ENCODE peak calls at places on chromosome 16, in six cellular contexts. C is HFF-Myc, D is left lung, H is RWPE1, Z is neural crest cell, P is stomach. F is an unnamed sample.

GRCh38 chr16:84245933-84246678 is 6.3 kb upstream of the KCNG4 start:
- DNase-seq in C (no peak), D (no peak), H (no peak), Z (no peak), P (no peak), F (no peak)

GRCh38 chr16:88541109-88541508 is 29.1 kb upstream of the ZC3H18 start:
- DNase-seq in C (no peak), D (peak), H (no peak), Z (no peak), P (no peak), F (no peak)

GRCh38 chr16:83105279-83106077 is 478.7 kb downstream of the CDH13 start:
- DNase-seq in C (no peak), D (no peak), H (no peak), Z (no peak), P (no peak), F (no peak)

GRCh38 chr16:67210069-67210937 is 11.4 kb downstream of the ELMO3 start:
- DNase-seq in C (no peak), D (peak), H (no peak), Z (no peak), P (no peak), F (no peak)

GRCh38 chr16:90040152-90041023 is 21.1 kb upstream of the DBNDD1 start:
- DNase-seq in C (no peak), D (peak), H (no peak), Z (no peak), P (no peak), F (no peak)

GRCh38 chr16:69485816-69486215 is 61.4 kb downstream of the CYB5B start:
- DNase-seq in C (no peak), D (no peak), H (no peak), Z (no peak), P (no peak), F (no peak)

GRCh38 chr16:3963203-3963602 is 82.7 kb upstream of the CREBBP start:
- DNase-seq in C (no peak), D (no peak), H (no peak), Z (no peak), P (no peak), F (no peak)

GRCh38 chr16:78034530-78034929 is 12.2 kb downstream of the CLEC3A start:
- DNase-seq in C (no peak), D (no peak), H (no peak), Z (no peak), P (no peak), F (no peak)

GRCh38 chr16:67910162-67910561 is 17.1 kb downstream of the PSKH1 start:
- DNase-seq in C (peak), D (no peak), H (no peak), Z (no peak), P (no peak), F (no peak)

GRCh38 chr16:29030086-29030840 is 45.4 kb downstream of the LAT start:
- DNase-seq in C (no peak), D (no peak), H (no peak), Z (no peak), P (no peak), F (no peak)

GRCh38 chr16:54446639-54447038 is 160.1 kb upstream of the IRX3 start:
- DNase-seq in C (no peak), D (no peak), H (peak), Z (no peak), P (no peak), F (no peak)

GRCh38 chr16:14401839-14402115 is 228.3 kb downstream of the PARN start:
- DNase-seq in C (no peak), D (peak), H (no peak), Z (no peak), P (no peak), F (no peak)

GRCh38 chr16:22788190-22788530 is 25.8 kb upstream of the HS3ST2 start:
- DNase-seq in C (no peak), D (no peak), H (no peak), Z (no peak), P (no peak), F (no peak)

GRCh38 chr16:772959-773358 is 12.4 kb downstream of the MSLN start:
- DNase-seq in C (no peak), D (no peak), H (no peak), Z (no peak), P (no peak), F (no peak)

GRCh38 chr16:1612320-1613111 is at the start of gene CRAMP1:
- DNase-seq in C (no peak), D (no peak), H (peak), Z (peak), P (no peak), F (peak)

DNA sequence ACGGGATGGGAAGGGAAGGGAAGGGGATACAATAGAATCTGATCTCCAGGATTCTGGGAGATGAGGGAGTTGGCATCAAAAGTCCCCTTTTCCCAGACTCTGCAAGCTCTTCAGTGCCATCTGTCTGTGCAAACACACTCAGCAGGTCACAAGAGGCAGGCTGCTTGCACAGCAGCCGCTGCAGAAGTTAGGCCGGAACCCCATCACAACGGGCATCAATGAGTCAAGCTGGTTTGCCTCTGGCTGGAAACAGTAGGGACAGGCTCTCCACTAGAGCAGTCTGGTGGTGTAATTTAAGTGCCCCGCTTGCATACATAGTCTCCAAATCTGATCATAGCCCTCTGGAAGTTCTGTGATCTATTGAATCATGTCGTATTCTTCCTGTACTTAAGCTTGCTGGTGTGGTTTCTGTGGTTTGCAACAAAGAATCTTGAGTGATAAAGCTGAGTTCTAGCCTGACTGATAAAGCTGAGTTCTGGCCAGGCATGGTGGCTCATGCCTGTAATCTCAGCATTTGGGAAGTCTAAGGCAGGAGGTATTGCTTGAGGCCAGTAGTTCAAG is 33.7 kb upstream of the KDM8 start:
- DNase-seq in C (no peak), D (no peak), H (peak), Z (no peak), P (peak), F (peak)
- TF ChIP-seq CTCF in C (peak), D (no peak), H (no peak), Z (no peak), P (no peak), F (peak)

GRCh38 chr16:15556130-15556529 is 86.8 kb downstream of the MARF1 start:
- DNase-seq in C (no peak), D (no peak), H (no peak), Z (no peak), P (no peak), F (no peak)
- TF ChIP-seq CTCF in C (no peak), D (no peak), H (no peak), Z (no peak), P (no peak), F (no peak)

GRCh38 chr16:87305505-87306391 is 11.4 kb downstream of the C16orf95 start:
- DNase-seq in C (peak), D (no peak), H (no peak), Z (no peak), P (no peak), F (peak)
- TF ChIP-seq CTCF in C (peak), D (no peak), H (no peak), Z (peak), P (no peak), F (no peak)

GRCh38 chr16:51374790-51375189 is 223.7 kb upstream of the SALL1 start:
- DNase-seq in C (no peak), D (no peak), H (no peak), Z (no peak), P (no peak), F (no peak)

GRCh38 chr16:51374346-51374745 is 223.3 kb upstream of the SALL1 start:
- DNase-seq in C (peak), D (no peak), H (peak), Z (no peak), P (no peak), F (no peak)

DNA sequence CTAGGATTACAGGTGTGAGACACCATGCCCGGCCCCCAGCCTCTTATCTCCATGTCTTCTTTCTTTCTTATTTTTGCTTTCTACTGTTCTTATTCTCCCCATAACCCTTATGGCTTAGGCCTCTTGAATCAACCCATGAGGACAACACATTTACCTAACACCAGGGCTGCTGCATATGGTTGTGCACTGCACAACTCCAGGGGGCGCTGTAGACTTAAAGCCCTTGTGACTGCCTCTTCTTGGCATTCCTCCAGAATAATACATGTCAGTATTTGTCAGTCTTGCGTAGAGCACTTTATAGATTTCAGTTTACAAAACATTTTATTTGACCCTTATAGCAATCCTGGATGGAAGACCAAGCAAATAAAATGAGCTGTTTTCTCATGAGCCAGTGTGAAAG is 225.0 kb upstream of the SALL1 start:
- DNase-seq in C (no peak), D (no peak), H (no peak), Z (no peak), P (no peak), F (no peak)
- TF ChIP-seq CTCF in C (peak), D (no peak), H (no peak), Z (peak), P (no peak), F (no peak)

F was measured in Calu3.